ENCODE peak calls at places on chromosomes 16 and 17, in eight cellular contexts. U, G, E, I, Q, A, T and D are unnamed samples.

GRCh38 chr17:7711356-7711755 is 6.2 kb upstream of the DNAH2 start:
- DNase-seq in A (no peak), E (no peak), Q (peak; percentile 84), U (no peak), T (peak; percentile 54), I (no peak), G (no peak), D (peak; percentile 56)

GRCh38 chr16:23974223-23974622 is 138.4 kb downstream of the PRKCB start:
- DNase-seq in G (no peak), A (no peak), T (peak; percentile 84), I (no peak), E (no peak), U (no peak), Q (peak; percentile 69), D (peak; percentile 86)

GRCh38 chr17:37828313-37829124 is 83.7 kb upstream of the HNF1B start:
- DNase-seq in G (no peak), A (peak; percentile 18), E (no peak), T (no peak), Q (no peak), I (no peak), U (no peak), D (peak; percentile 41)

GRCh38 chr16:78894872-78895271 is 705.7 kb downstream of the MAF start:
- DNase-seq in I (no peak), U (no peak), A (no peak), G (no peak), T (no peak), Q (no peak), E (no peak), D (no peak)

GRCh38 chr17:55883112-55883511 is 132.3 kb downstream of the PCTP start:
- DNase-seq in I (no peak), T (peak; percentile 38), A (no peak), Q (peak; percentile 4), E (no peak), U (no peak), G (no peak), D (peak; percentile 41)

GRCh38 chr16:55294947-55295346 is 29.1 kb upstream of the IRX6 start:
- DNase-seq in A (peak; percentile 7), U (peak; percentile 1), G (no peak), Q (no peak), T (peak; percentile 22), E (no peak), I (no peak), D (no peak)

GRCh38 chr17:67993998-67994361 is 2.3 kb downstream of the C17orf58 start:
- DNase-seq in Q (no peak), I (no peak), G (no peak), U (peak; percentile 12), A (peak; percentile 4), T (no peak), E (no peak), D (peak; percentile 65)

GRCh38 chr17:47087093-47087492 is 102.0 kb downstream of the CDC27 start:
- DNase-seq in I (no peak), T (no peak), E (no peak), U (no peak), A (no peak), Q (no peak), G (no peak), D (peak; percentile 18)

GRCh38 chr16:84027607-84028006 is 15.0 kb downstream of the SLC38A8 start:
- DNase-seq in Q (peak; percentile 56), E (no peak), T (no peak), A (no peak), G (no peak), U (no peak), I (no peak), D (no peak)

GRCh38 chr17:75031972-75032895 is 14.5 kb downstream of the ATP5PD start:
- DNase-seq in A (peak; percentile 92), E (peak; percentile 63), G (no peak), Q (peak; percentile 68), U (peak; percentile 80), I (peak; percentile 71), T (peak; percentile 40), D (peak; percentile 53)

GRCh38 chr16:83969771-83970429 is 1.9 kb downstream of the NECAB2 start:
- DNase-seq in T (peak; percentile 40), U (no peak), A (no peak), E (peak; percentile 10), Q (peak; percentile 80), I (no peak), G (no peak), D (no peak)

GRCh38 chr17:67374329-67375053 is 2.6 kb upstream of the PITPNC1 start:
- DNase-seq in A (peak; percentile 85), E (peak; percentile 89), Q (peak; percentile 86), U (peak; percentile 92), T (peak; percentile 90), I (peak; percentile 86), G (peak; percentile 63), D (peak; percentile 90)

GRCh38 chr16:56869513-56870270 is 4.7 kb downstream of the SLC12A3 start:
- DNase-seq in G (no peak), Q (peak; percentile 87), I (no peak), T (peak; percentile 26), A (peak; percentile 39), E (no peak), U (no peak), D (peak; percentile 90)

GRCh38 chr17:17236295-17237025 is 508 bp downstream of the FLCN start:
- DNase-seq in T (peak; percentile 43), A (peak; percentile 49), U (peak; percentile 11), I (peak; percentile 24), Q (no peak), G (no peak), E (no peak), D (peak; percentile 74)

GRCh38 chr16:48370234-48370633 is 15.0 kb downstream of the SIAH1 start:
- DNase-seq in E (no peak), I (no peak), A (no peak), G (no peak), Q (no peak), T (no peak), U (no peak), D (no peak)

GRCh38 chr16:30359871-30360170 is 4.7 kb upstream of the CD2BP2 start:
- DNase-seq in I (no peak), A (no peak), T (no peak), U (no peak), E (no peak), G (no peak), Q (no peak), D (no peak)

GRCh38 chr17:47763913-47764582 is 31.0 kb downstream of the TBX21 start:
- DNase-seq in Q (no peak), U (no peak), I (no peak), T (no peak), E (no peak), A (peak; percentile 73), G (no peak), D (no peak)

GRCh38 chr17:59483860-59484259 is 81.5 kb upstream of the DHX40 start:
- DNase-seq in G (no peak), E (no peak), U (no peak), Q (no peak), I (no peak), A (no peak), T (no peak), D (no peak)
- H3K4me3 ChIP-seq in G (no peak overlapping the region), E (no peak overlapping the region), U (no peak overlapping the region), Q (no peak overlapping the region), I (no peak overlapping the region), A (no peak overlapping the region), T (no peak overlapping the region), D (no peak overlapping the region)

GRCh38 chr17:42566215-42566872 is 556 bp upstream of the MLX start:
- DNase-seq in I (no peak), G (no peak), Q (no peak), E (no peak), U (no peak), T (no peak), A (no peak), D (no peak)
- H3K4me3 ChIP-seq in I (peak overlapping the region; percentile 94), G (peak overlapping the region; percentile 91), Q (peak overlapping the region; percentile 88), E (peak overlapping the region; percentile 99), U (peak overlapping the region; percentile 99), T (peak overlapping the region; percentile 80), A (peak overlapping the region; percentile 85), D (no peak overlapping the region)

GRCh38 chr16:21610766-21611165 is 11.4 kb downstream of the METTL9 start:
- DNase-seq in A (no peak), T (no peak), G (no peak), I (no peak), Q (no peak), U (no peak), E (no peak), D (no peak)

GRCh38 chr16:21613361-21613760 is 14.0 kb downstream of the METTL9 start:
- DNase-seq in T (no peak), Q (no peak), A (no peak), E (no peak), U (no peak), G (no peak), I (no peak), D (no peak)

GRCh38 chr16:21610006-21610544 is 10.7 kb downstream of the METTL9 start:
- DNase-seq in I (no peak), A (no peak), U (no peak), G (no peak), Q (no peak), T (no peak), E (no peak), D (peak; percentile 75)

GRCh38 chr16:21611178-21611545 is 11.8 kb downstream of the METTL9 start:
- DNase-seq in I (no peak), G (no peak), A (peak; percentile 81), U (peak; percentile 52), Q (no peak), T (no peak), E (no peak), D (no peak)

DNA sequence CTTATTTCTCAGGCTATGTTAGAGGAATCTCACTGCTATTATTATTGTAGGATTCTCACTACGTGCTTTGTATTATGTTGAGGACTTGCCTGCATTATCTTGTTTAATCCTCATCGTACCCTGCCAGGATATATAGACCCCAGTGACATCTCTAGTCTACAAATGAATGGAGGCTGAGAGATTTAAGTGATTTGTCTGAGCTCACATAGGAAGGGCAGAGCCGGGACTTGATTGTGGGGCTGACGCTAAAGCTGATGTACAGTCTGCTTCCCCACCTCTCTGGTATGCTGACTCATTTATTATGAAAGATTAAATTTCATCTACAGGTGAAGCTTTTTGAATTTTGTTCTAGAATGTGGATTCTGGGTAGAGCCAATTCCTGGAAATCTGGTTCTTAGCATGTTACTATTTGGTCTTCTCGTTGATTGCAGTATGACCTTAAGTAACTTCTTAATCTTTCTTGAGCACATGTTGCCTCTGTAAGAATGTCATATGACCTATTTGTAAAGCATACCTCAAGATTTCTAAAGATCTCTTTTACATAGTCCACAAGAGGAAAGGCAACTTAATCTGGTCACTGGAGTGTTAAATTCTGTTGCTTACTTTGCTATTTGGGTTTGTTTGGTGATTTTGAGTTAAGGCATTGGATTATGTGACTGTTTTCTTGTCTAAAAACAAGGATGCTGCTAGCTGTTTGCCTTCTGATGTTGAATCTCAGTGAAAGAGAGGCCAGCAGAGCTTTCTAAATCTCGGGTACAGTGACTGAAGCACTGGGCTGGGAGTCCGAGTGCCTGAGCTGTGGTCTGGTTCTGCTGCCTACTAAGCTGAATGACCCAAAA is 12.4 kb downstream of the METTL9 start:
- DNase-seq in T (peak; percentile 59), G (no peak), U (peak; percentile 24), E (no peak), A (peak; percentile 32), Q (no peak), I (no peak), D (no peak)
- H3K4me3 ChIP-seq in T (peak overlapping the region; percentile 15), G (no peak overlapping the region), U (no peak overlapping the region), E (no peak overlapping the region), A (no peak overlapping the region), Q (no peak overlapping the region), I (no peak overlapping the region), D (no peak overlapping the region)

DNA sequence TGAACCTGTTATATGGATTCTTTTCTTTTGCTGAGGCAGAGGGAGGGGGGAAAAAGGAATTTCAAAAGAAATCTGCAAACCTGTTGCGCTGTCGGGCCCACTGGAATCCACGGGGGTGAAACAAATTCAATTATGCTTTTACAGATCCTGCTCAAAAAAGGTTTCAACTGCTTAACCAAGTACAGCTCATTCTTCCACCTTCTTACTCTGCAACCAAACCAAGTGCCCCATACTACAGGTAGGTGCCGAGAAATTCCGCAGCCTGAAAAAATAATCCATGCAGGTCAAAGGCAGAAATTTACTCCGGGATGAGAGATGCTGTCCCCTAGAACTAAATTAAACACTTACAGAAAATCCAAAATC is 416 bp downstream of the RNF43 start:
- DNase-seq in T (no peak), G (no peak), U (no peak), A (no peak), I (no peak), Q (peak; percentile 13), E (no peak), D (peak; percentile 22)
- H3K4me3 ChIP-seq in T (peak overlapping the region; percentile 43), G (no peak overlapping the region), U (no peak overlapping the region), A (no peak overlapping the region), I (no peak overlapping the region), Q (peak overlapping the region; percentile 39), E (peak overlapping the region; percentile 64), D (no peak overlapping the region)